ENCODE peak calls at places on chromosomes 6 and 20, in five cellular contexts. A, W, B, T and G are unnamed samples.

GRCh38 chr20:38173237-38174156 is 8.4 kb upstream of the TGM2 start:
- DNase-seq in T (peak), W (no peak), A (no peak), B (no peak), G (no peak)

GRCh38 chr6:113662688-113663333 is 194.3 kb upstream of the MARCKS start:
- DNase-seq in A (no peak), W (no peak), T (no peak), B (peak), G (no peak)

GRCh38 chr6:102075539-102075938 is 682.0 kb downstream of the GRIK2 start:
- DNase-seq in A (no peak), W (no peak), B (no peak), T (no peak), G (no peak)

GRCh38 chr6:163428373-163428772 is 13.9 kb downstream of the QKI start:
- DNase-seq in T (no peak), A (no peak), W (no peak), B (no peak), G (no peak)

GRCh38 chr6:98927534-98927933 is 20.2 kb downstream of the FBXL4 start:
- DNase-seq in B (no peak), A (no peak), W (no peak), T (no peak), G (no peak)

GRCh38 chr20:46458891-46459750 is 52.7 kb upstream of the ELMO2 start:
- DNase-seq in W (no peak), T (no peak), A (peak), B (no peak), G (no peak)

GRCh38 chr20:8094845-8095244 is 37.2 kb upstream of the PLCB1 start:
- DNase-seq in A (no peak), T (no peak), W (no peak), B (no peak), G (no peak)

GRCh38 chr6:122788663-122789062 is 395 bp upstream of the SMPDL3A start:
- DNase-seq in W (no peak), A (no peak), B (no peak), T (no peak), G (no peak)

GRCh38 chr20:6533321-6533720 is 234.2 kb upstream of the BMP2 start:
- DNase-seq in B (no peak), W (no peak), A (no peak), T (peak), G (no peak)

GRCh38 chr20:42649716-42650115 is 540.0 kb downstream of the PTPRT start:
- DNase-seq in A (no peak), T (no peak), W (no peak), B (no peak), G (no peak)

GRCh38 chr20:11581271-11581670 is 336.4 kb upstream of the BTBD3 start:
- DNase-seq in T (no peak), B (no peak), W (no peak), A (no peak), G (no peak)

GRCh38 chr6:89637960-89638319 is 607 bp downstream of the LYRM2 start:
- DNase-seq in W (no peak), A (no peak), B (no peak), T (no peak), G (no peak)

GRCh38 chr20:45346291-45346718 is 1.9 kb downstream of the SDC4 start:
- DNase-seq in T (no peak), A (peak), W (no peak), B (no peak), G (no peak)

GRCh38 chr6:112833546-112834215 is 486.6 kb downstream of the RFPL4B start:
- DNase-seq in A (no peak), T (peak), W (no peak), B (no peak), G (no peak)

GRCh38 chr6:41374618-41375590 is 39.5 kb downstream of the NCR2 start:
- DNase-seq in B (no peak), W (no peak), A (no peak), T (no peak), G (no peak)

GRCh38 chr6:46376562-46376969 is 114.7 kb downstream of the RCAN2 start:
- DNase-seq in T (no peak), W (no peak), B (peak), A (no peak), G (no peak)

GRCh38 chr6:63805808-63806572 is 170.4 kb downstream of the PHF3 start:
- DNase-seq in W (no peak), T (peak), A (no peak), B (no peak), G (no peak)

GRCh38 chr6:10381133-10381829 is 33.6 kb downstream of the TFAP2A start:
- DNase-seq in T (no peak), B (no peak), W (no peak), A (peak), G (no peak)

GRCh38 chr6:108658174-108658573 is 97.5 kb downstream of the FOXO3 start:
- DNase-seq in T (no peak), B (no peak), A (no peak), W (no peak), G (no peak)

GRCh38 chr6:71419954-71420692 is 131.5 kb downstream of the OGFRL1 start:
- DNase-seq in B (no peak), A (no peak), T (peak), W (no peak), G (no peak)